ENCODE peak calls at places on chromosomes 13 and 19, in eight cellular contexts. W is amniotic stem cell; O is germinal center; G is posterior cingulate gyrus; C is CD4-positive, alpha-beta T cell; Q is putamen; V is SK-MEL-5; P is AG09309. E is an unnamed sample.

GRCh38 chr19:43847884-43848283 is 20.8 kb downstream of the ZNF283 start:
- DNase-seq in W (no peak), O (no peak), G (no peak), C (no peak), Q (no peak), V (no peak), P (no peak), E (no peak)

GRCh38 chr13:49620170-49620621 is 8.1 kb upstream of the ARL11 start:
- DNase-seq in W (no peak), O (peak; percentile 49), G (peak; percentile 88), C (no peak), Q (no peak), V (no peak), P (no peak), E (no peak)

GRCh38 chr19:32294871-32295438 is 50.5 kb upstream of the ZNF507 start:
- DNase-seq in W (no peak), O (no peak), G (no peak), C (no peak), Q (no peak), V (no peak), P (no peak), E (no peak)

GRCh38 chr13:90968510-90968909 is 379.0 kb upstream of the MIR17HG start:
- DNase-seq in W (no peak), O (no peak), G (peak; percentile 55), C (no peak), Q (peak; percentile 3), V (peak; percentile 70), P (no peak), E (peak; percentile 1)

GRCh38 chr19:35879770-35880317 is 11.5 kb downstream of the APLP1 start:
- DNase-seq in W (peak; percentile 88), O (peak; percentile 72), G (peak; percentile 98), C (peak; percentile 48), Q (peak; percentile 81), V (peak; percentile 84), P (peak; percentile 53), E (peak; percentile 87)

GRCh38 chr19:42360787-42361544 is 29.1 kb downstream of the CNFN start:
- DNase-seq in W (peak; percentile 2), O (no peak), G (peak; percentile 46), C (no peak), Q (no peak), V (no peak), P (no peak), E (peak; percentile 37)

GRCh38 chr19:20028611-20029010 is 10.7 kb downstream of the ZNF682 start:
- DNase-seq in W (no peak), O (no peak), G (no peak), C (no peak), Q (peak; percentile 58), V (no peak), P (no peak), E (no peak)

GRCh38 chr13:112842343-112842856 is 126.6 kb upstream of the MCF2L start:
- DNase-seq in W (no peak), O (no peak), G (no peak), C (no peak), Q (no peak), V (no peak), P (no peak), E (peak; percentile 6)

GRCh38 chr19:18270304-18270703 is 3.9 kb downstream of the IQCN start:
- DNase-seq in W (no peak), O (no peak), G (no peak), C (no peak), Q (no peak), V (no peak), P (no peak), E (no peak)

GRCh38 chr13:88622362-88622973 is 951.3 kb downstream of the SLITRK5 start:
- DNase-seq in W (no peak), O (no peak), G (no peak), C (peak; percentile 18), Q (no peak), V (no peak), P (no peak), E (peak; percentile 1)

GRCh38 chr19:51417107-51417806 is at the start of gene SIGLEC10:
- DNase-seq in W (no peak), O (peak; percentile 80), G (peak; percentile 87), C (no peak), Q (no peak), V (no peak), P (no peak), E (no peak)

GRCh38 chr13:99778500-99778899 is 193.1 kb downstream of the ZIC5 start:
- DNase-seq in W (no peak), O (no peak), G (no peak), C (no peak), Q (no peak), V (no peak), P (no peak), E (no peak)

GRCh38 chr13:81142306-81142999 is 801.5 kb upstream of the SPRY2 start:
- DNase-seq in W (no peak), O (no peak), G (no peak), C (no peak), Q (no peak), V (no peak), P (no peak), E (no peak)

GRCh38 chr19:7970716-7971448 is 27.4 kb upstream of the TIMM44 start:
- DNase-seq in W (no peak), O (peak; percentile 14), G (peak; percentile 93), C (peak; percentile 6), Q (peak; percentile 22), V (peak; percentile 68), P (no peak), E (peak; percentile 25)

GRCh38 chr13:80360298-80360827 is 19.4 kb upstream of the SPRY2 start:
- DNase-seq in W (no peak), O (no peak), G (no peak), C (no peak), Q (no peak), V (peak; percentile 10), P (no peak), E (no peak)

GRCh38 chr19:39341122-39341719 is 1.0 kb upstream of the SAMD4B start:
- DNase-seq in W (no peak), O (no peak), G (peak; percentile 83), C (peak; percentile 18), Q (no peak), V (no peak), P (no peak), E (peak; percentile 29)

GRCh38 chr13:49093376-49093775 is 117.7 kb downstream of the FNDC3A start:
- DNase-seq in W (no peak), O (no peak), G (no peak), C (no peak), Q (no peak), V (no peak), P (no peak), E (no peak)

GRCh38 chr19:49453757-49454248 is 778 bp downstream of the ALDH16A1 start:
- DNase-seq in W (no peak), O (no peak), G (no peak), C (no peak), Q (no peak), V (no peak), P (no peak), E (no peak)

GRCh38 chr19:53196777-53197396 is 3.7 kb upstream of the ZNF665 start:
- DNase-seq in W (peak; percentile 20), O (peak; percentile 99), G (peak; percentile 99), C (peak; percentile 96), Q (peak; percentile 95), V (peak; percentile 83), P (peak; percentile 54), E (peak; percentile 91)

GRCh38 chr13:29991343-29991742 is 140.9 kb upstream of the UBL3 start:
- DNase-seq in W (peak; percentile 32), O (no peak), G (no peak), C (no peak), Q (no peak), V (no peak), P (peak; percentile 91), E (peak; percentile 57)

GRCh38 chr19:17306285-17306714 is 628 bp downstream of the MRPL34 start:
- DNase-seq in W (no peak), O (no peak), G (no peak), C (no peak), Q (no peak), V (peak; percentile 11), P (no peak), E (no peak)

GRCh38 chr13:25977216-25977615 is 74.6 kb downstream of the SHISA2 start:
- DNase-seq in W (no peak), O (no peak), G (no peak), C (no peak), Q (no peak), V (no peak), P (no peak), E (no peak)

GRCh38 chr19:958967-959685 is 25.0 kb upstream of the WDR18 start:
- DNase-seq in W (no peak), O (no peak), G (peak; percentile 92), C (no peak), Q (peak; percentile 23), V (no peak), P (no peak), E (peak; percentile 74)

GRCh38 chr19:17687857-17688784 is at the start of gene UNC13A:
- DNase-seq in W (no peak), O (peak; percentile 63), G (peak; percentile 97), C (no peak), Q (peak; percentile 54), V (peak; percentile 33), P (no peak), E (peak; percentile 21)

GRCh38 chr19:32662186-32662585 is 12.8 kb downstream of the ANKRD27 start:
- DNase-seq in W (no peak), O (no peak), G (peak; percentile 34), C (no peak), Q (no peak), V (no peak), P (no peak), E (peak; percentile 78)

GRCh38 chr19:45340899-45341453 is 426 bp downstream of the KLC3 start:
- DNase-seq in W (no peak), O (no peak), G (no peak), C (no peak), Q (no peak), V (no peak), P (no peak), E (no peak)

GRCh38 chr19:40604647-40605200 is 3.6 kb downstream of the LTBP4 start:
- DNase-seq in W (no peak), O (no peak), G (peak; percentile 83), C (no peak), Q (no peak), V (peak; percentile 22), P (no peak), E (no peak)

GRCh38 chr13:85366759-85367417 is 432.3 kb downstream of the SLITRK6 start:
- DNase-seq in W (peak; percentile 7), O (no peak), G (no peak), C (no peak), Q (no peak), V (no peak), P (no peak), E (peak; percentile 51)

GRCh38 chr19:29878973-29879654 is 62.9 kb upstream of the URI1 start:
- DNase-seq in W (no peak), O (no peak), G (peak; percentile 87), C (no peak), Q (no peak), V (peak; percentile 17), P (peak; percentile 46), E (peak; percentile 35)